ENCODE peak calls at places on chromosomes 3 and 15, in six cellular contexts. P is kidney epithelial cell, M is astrocyte of the hippocampus, Q is lower leg skin, C is NCI-H345, X is AG10803. T is an unnamed sample.
A peak's percentile ranks its signal among the peaks of the same experiment; 100 is the strongest.

GRCh38 chr15:74322558-74323180 is 44.8 kb downstream of the CYP11A1 start:
- DNase-seq in X (peak; percentile 58), Q (peak; percentile 93), P (no peak), M (peak; percentile 84), C (peak; percentile 56), T (peak; percentile 62)

GRCh38 chr3:147620906-147621305 is 211.7 kb downstream of the ZIC1 start:
- DNase-seq in P (no peak), X (peak; percentile 16), C (no peak), M (peak; percentile 45), Q (no peak), T (no peak)

GRCh38 chr3:25573386-25574171 is 91.1 kb downstream of the TOP2B start:
- DNase-seq in M (peak; percentile 68), P (no peak), C (no peak), X (peak; percentile 69), Q (no peak), T (no peak)

GRCh38 chr3:144109944-144110343 is 138.3 kb downstream of the DIPK2A start:
- DNase-seq in C (no peak), X (no peak), Q (no peak), P (no peak), M (no peak), T (no peak)

GRCh38 chr3:13280122-13280790 is 139.9 kb downstream of the NUP210 start:
- DNase-seq in C (no peak), Q (no peak), M (no peak), P (no peak), X (no peak), T (no peak)

GRCh38 chr3:61114316-61114953 is 136.8 kb downstream of the FHIT start:
- DNase-seq in X (no peak), M (peak; percentile 52), C (no peak), P (no peak), Q (no peak), T (no peak)

GRCh38 chr15:54580643-54581042 is 602.4 kb downstream of the UNC13C start:
- DNase-seq in P (no peak), Q (no peak), C (no peak), M (no peak), X (no peak), T (no peak)

GRCh38 chr15:40075298-40076044 is 33.2 kb downstream of the BMF start:
- DNase-seq in M (no peak), X (no peak), Q (no peak), P (no peak), C (peak; percentile 46), T (no peak)

GRCh38 chr15:89179966-89180875 is 41.2 kb downstream of the RLBP1 start:
- DNase-seq in X (no peak), P (no peak), Q (no peak), M (peak; percentile 27), C (no peak), T (no peak)